ENCODE peak calls at places on chromosomes 7 and 10, in five cellular contexts. M is pancreas, D is DMS153, O is PC-3, Z is GM04503. L is an unnamed sample.

GRCh38 chr10:129426670-129427069 is 40.4 kb upstream of the MGMT start:
- DNase-seq in M (no peak), D (no peak), O (no peak), Z (no peak), L (no peak)

GRCh38 chr7:126790763-126791162 is 462.0 kb downstream of the GRM8 start:
- DNase-seq in M (no peak), D (peak), O (no peak), Z (no peak), L (peak)

GRCh38 chr10:51001587-51001986 is 72.7 kb upstream of the PRKG1 start:
- DNase-seq in M (no peak), D (no peak), O (peak), Z (no peak), L (peak)

GRCh38 chr10:62744136-62744535 is 60.4 kb upstream of the ADO start:
- DNase-seq in M (no peak), D (no peak), O (peak), Z (no peak), L (no peak)

GRCh38 chr10:43380610-43381222 is 9.3 kb downstream of the FXYD4 start:
- DNase-seq in M (no peak), D (no peak), O (peak), Z (no peak), L (peak)

GRCh38 chr10:132546567-132547420 is 9.2 kb downstream of the INPP5A start:
- DNase-seq in M (peak), D (peak), O (no peak), Z (no peak), L (peak)

GRCh38 chr10:58385784-58386112 is 538 bp downstream of the TFAM start:
- DNase-seq in M (no peak), D (no peak), O (peak), Z (no peak), L (peak)

GRCh38 chr10:72335394-72336258 is 19.1 kb downstream of the DNAJB12 start:
- DNase-seq in M (peak), D (no peak), O (no peak), Z (no peak), L (no peak)

GRCh38 chr10:33334839-33335549 is 527 bp upstream of the NRP1 start:
- DNase-seq in M (peak), D (peak), O (peak), Z (peak), L (peak)

GRCh38 chr10:131237991-131238651 is 73.4 kb downstream of the TCERG1L start:
- DNase-seq in M (no peak), D (no peak), O (no peak), Z (no peak), L (no peak)

GRCh38 chr10:25766213-25766612 is 167.8 kb upstream of the MYO3A start:
- DNase-seq in M (no peak), D (no peak), O (no peak), Z (no peak), L (no peak)

GRCh38 chr10:70508912-70509366 is 30.4 kb downstream of the PALD1 start:
- DNase-seq in M (no peak), D (no peak), O (no peak), Z (no peak), L (peak)

GRCh38 chr7:71238541-71238940 is 106.6 kb downstream of the GALNT17 start:
- DNase-seq in M (no peak), D (no peak), O (no peak), Z (no peak), L (no peak)

GRCh38 chr10:24206926-24207701 is 1.8 kb upstream of the KIAA1217 start:
- DNase-seq in M (no peak), D (no peak), O (no peak), Z (no peak), L (peak)

GRCh38 chr10:47287805-47288204 is 12.2 kb upstream of the GDF10 start:
- DNase-seq in M (no peak), D (no peak), O (no peak), Z (no peak), L (no peak)

GRCh38 chr7:153886121-153886505 is 166.1 kb upstream of the DPP6 start:
- DNase-seq in M (no peak), D (no peak), O (no peak), Z (no peak), L (no peak)